ENCODE peak calls at places on chromosomes 4 and X, in seven cellular contexts. Q, B, N, Y, Z, C and R are unnamed samples.

GRCh38 chr4:121370729-121371325 is 10.0 kb downstream of the QRFPR start:
- DNase-seq in B (peak; percentile 26), Y (no peak), N (no peak), C (peak; percentile 33), Z (no peak), Q (peak; percentile 1), R (peak; percentile 10)

GRCh38 chr4:160811956-160812355 is 1351.8 kb downstream of the FSTL5 start:
- DNase-seq in Z (no peak), Q (no peak), Y (no peak), C (no peak), N (no peak), B (no peak), R (no peak)

GRCh38 chr4:41212221-41213203 is 1.8 kb downstream of the APBB2 start:
- DNase-seq in Z (no peak), B (peak; percentile 77), N (peak; percentile 30), Y (peak; percentile 65), Q (no peak), C (peak; percentile 51), R (no peak)

GRCh38 chrX:155086202-155086840 is 15.0 kb downstream of the BRCC3 start:
- DNase-seq in C (peak; percentile 26), N (no peak), Z (peak; percentile 24), Q (no peak), Y (no peak), B (no peak), R (peak; percentile 24)

GRCh38 chrX:123869488-123869887 is 9.6 kb downstream of the XIAP start:
- DNase-seq in B (no peak), Q (no peak), Y (no peak), Z (no peak), C (no peak), N (no peak), R (no peak)

GRCh38 chr4:121233982-121234381 is 69.9 kb upstream of the TNIP3 start:
- DNase-seq in C (no peak), Y (no peak), Q (no peak), B (no peak), Z (no peak), N (no peak), R (no peak)

GRCh38 chrX:26574208-26574607 is 358.2 kb downstream of the MAGEB5 start:
- DNase-seq in N (no peak), Q (no peak), Z (no peak), C (no peak), Y (no peak), B (no peak), R (no peak)

GRCh38 chr4:184699941-184700340 is 34.0 kb downstream of the CENPU start:
- DNase-seq in Y (no peak), B (no peak), N (no peak), Z (no peak), Q (no peak), C (no peak), R (no peak)

GRCh38 chr4:165288639-165289428 is 38.6 kb upstream of the MSMO1 start:
- DNase-seq in B (peak; percentile 14), Y (no peak), N (no peak), Z (no peak), C (no peak), Q (peak; percentile 16), R (no peak)

GRCh38 chrX:134181261-134181660 is 55.7 kb upstream of the CCDC160 start:
- DNase-seq in N (no peak), Y (no peak), B (no peak), Q (no peak), Z (no peak), C (no peak), R (no peak)

GRCh38 chr4:70722199-70722791 is 531 bp downstream of the RUFY3 start:
- DNase-seq in C (no peak), N (peak; percentile 29), B (no peak), Q (no peak), Z (peak; percentile 38), Y (no peak), R (no peak)

GRCh38 chr4:175277816-175278215 is 359.7 kb downstream of the ADAM29 start:
- DNase-seq in Y (no peak), C (no peak), N (no peak), Q (no peak), B (no peak), Z (no peak), R (no peak)

GRCh38 chrX:16601885-16602284 is 48.1 kb upstream of the S100G start:
- DNase-seq in C (no peak), Y (no peak), B (no peak), Z (no peak), N (no peak), Q (no peak), R (no peak)

GRCh38 chr4:86496094-86497060 is 97.7 kb upstream of the PTPN13 start:
- DNase-seq in Y (no peak), C (peak; percentile 8), B (peak; percentile 70), N (peak; percentile 34), Q (peak; percentile 6), Z (peak; percentile 5), R (no peak)

GRCh38 chrX:9352243-9352642 is 112.6 kb upstream of the TBL1X start:
- DNase-seq in Y (no peak), Q (no peak), C (no peak), N (no peak), Z (no peak), B (no peak), R (no peak)

GRCh38 chrX:9352683-9353430 is 112.0 kb upstream of the TBL1X start:
- DNase-seq in Y (peak; percentile 51), Q (no peak), Z (peak; percentile 23), N (no peak), B (no peak), C (no peak), R (peak; percentile 26)

GRCh38 chrX:9349572-9350259 is 115.1 kb upstream of the TBL1X start:
- DNase-seq in Q (peak; percentile 33), N (no peak), Y (no peak), Z (no peak), B (peak; percentile 21), C (no peak), R (no peak)

GRCh38 chrX:9354918-9355317 is 109.9 kb upstream of the TBL1X start:
- DNase-seq in Q (no peak), Z (no peak), Y (no peak), N (no peak), C (no peak), B (no peak), R (no peak)

GRCh38 chrX:9351112-9351511 is 113.7 kb upstream of the TBL1X start:
- DNase-seq in Y (no peak), Z (no peak), C (no peak), Q (no peak), B (no peak), N (no peak), R (no peak)
- H3K27ac ChIP-seq in Y (no peak overlapping the region), Z (peak overlapping the region; percentile 71), C (peak overlapping the region; percentile 26), Q (no peak overlapping the region), B (peak overlapping the region; percentile 48), N (no peak overlapping the region), R (no peak overlapping the region)

DNA sequence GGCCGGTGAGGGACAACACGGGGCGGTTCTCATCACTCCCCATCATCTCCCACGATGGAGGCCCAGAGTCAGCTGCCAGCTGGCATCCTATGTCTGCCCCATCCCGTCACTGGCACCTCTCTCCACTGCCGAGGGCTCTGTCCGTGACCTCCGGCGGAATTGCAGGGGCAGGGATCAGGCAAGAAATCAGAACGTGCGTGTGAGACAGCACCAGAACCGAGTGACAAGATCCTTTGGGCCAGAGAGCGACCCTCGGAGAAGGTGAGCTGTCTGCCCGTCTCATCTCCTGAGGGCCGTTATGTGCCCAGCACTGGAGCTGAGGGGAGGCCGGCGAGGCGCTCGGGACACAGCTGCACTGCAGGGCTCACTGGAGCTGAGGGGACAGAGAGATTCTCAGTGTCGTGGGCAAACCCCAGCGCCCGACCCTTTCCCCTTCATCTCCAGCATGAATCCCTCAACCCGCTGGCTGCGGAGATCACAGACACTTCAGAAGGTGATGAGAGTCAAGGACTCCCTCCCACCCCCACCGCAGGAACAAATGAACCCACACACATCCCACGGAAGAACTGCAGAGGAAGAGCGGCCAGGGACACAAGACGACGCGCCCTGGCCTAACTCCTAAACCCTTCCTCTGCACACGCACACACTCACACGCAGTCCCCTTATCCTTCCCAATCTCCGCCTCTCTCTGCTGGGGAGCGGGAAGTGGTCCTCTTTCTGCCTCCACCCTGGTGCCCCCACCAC is 128.7 kb downstream of the AFAP1 start:
- DNase-seq in Z (no peak), B (no peak), Y (no peak), N (no peak), Q (no peak), C (no peak), R (no peak)
- H3K27ac ChIP-seq in Z (no peak overlapping the region), B (peak overlapping the region; percentile 44), Y (peak overlapping the region; percentile 62), N (peak overlapping the region; percentile 55), Q (peak overlapping the region; percentile 96), C (no peak overlapping the region), R (no peak overlapping the region)

GRCh38 chrX:107674480-107675364 is 46.4 kb downstream of the PRPS1 start:
- DNase-seq in N (peak; percentile 78), C (peak; percentile 39), Z (no peak), Y (peak; percentile 73), B (peak; percentile 39), Q (no peak), R (no peak)

GRCh38 chrX:107675823-107676555 is 47.7 kb downstream of the PRPS1 start:
- DNase-seq in Y (peak; percentile 46), Q (no peak), B (no peak), N (peak; percentile 45), Z (peak; percentile 42), C (no peak), R (no peak)

GRCh38 chrX:107673933-107674479 is 45.7 kb downstream of the PRPS1 start:
- DNase-seq in N (peak; percentile 77), Q (no peak), B (no peak), Z (peak; percentile 99), C (peak; percentile 75), Y (peak; percentile 88), R (peak; percentile 94)

GRCh38 chrX:107676559-107677378 is 48.5 kb downstream of the PRPS1 start:
- DNase-seq in B (peak; percentile 67), C (peak; percentile 92), Q (peak; percentile 50), Y (peak; percentile 89), Z (peak; percentile 53), N (peak; percentile 84), R (peak; percentile 39)

DNA sequence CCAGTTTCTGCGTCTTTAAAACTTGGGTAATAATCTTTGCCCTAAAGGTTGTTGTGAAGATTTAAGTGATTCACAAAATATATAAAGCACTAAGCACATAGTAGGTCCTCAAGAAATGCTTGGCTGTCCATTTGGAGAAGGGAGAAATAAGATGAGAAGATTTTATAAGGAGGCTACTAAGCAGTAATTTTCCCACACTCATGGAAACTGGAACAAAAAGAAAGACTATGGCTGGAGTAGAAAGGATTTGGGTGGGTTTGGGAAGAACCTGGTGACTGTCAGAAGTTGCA is 47.0 kb downstream of the PRPS1 start:
- DNase-seq in Q (no peak), Z (no peak), B (no peak), N (no peak), Y (no peak), C (no peak), R (no peak)
- H3K27ac ChIP-seq in Q (no peak overlapping the region), Z (peak overlapping the region; percentile 99), B (peak overlapping the region; percentile 99), N (peak overlapping the region; percentile 94), Y (peak overlapping the region; percentile 95), C (no peak overlapping the region), R (peak overlapping the region; percentile 99)

DNA sequence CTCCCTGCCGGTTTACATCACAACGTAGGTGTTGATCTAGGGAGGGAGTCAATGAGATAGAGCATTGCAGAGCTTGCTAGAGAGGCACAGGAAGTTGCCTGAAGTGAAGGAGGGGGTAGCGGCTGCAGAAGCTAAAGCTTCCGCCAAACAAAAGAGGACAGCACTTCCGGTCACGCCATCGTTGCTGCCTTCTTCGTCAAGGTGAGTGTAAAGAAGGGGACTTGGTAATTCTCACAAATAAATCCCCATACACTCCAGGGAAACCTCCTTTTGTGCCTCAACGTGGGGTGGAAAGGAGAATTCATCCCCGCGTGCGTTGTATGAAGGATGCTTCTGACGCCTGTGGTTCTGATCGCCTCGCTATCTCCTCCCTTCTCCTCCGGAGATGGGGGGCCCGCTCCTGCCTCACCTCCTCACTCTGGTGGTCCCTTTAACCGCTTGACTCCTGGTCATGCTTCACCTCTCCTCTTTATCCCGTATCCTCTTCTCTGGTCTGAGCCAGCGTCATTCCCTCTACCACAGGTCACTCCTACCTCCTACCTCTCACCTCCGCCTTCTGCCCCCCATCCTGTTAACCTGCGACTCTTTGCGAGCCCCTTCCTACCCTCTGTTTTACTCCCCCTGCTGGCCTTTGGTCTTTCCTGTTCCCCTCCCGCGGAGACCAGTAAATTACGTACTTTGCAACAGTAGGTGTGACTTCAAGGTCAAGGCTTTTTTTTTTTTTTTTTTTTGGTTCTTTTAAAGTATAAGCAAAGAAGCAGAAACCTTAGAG is 59.9 kb downstream of the GSPT2 start:
- DNase-seq in Y (peak; percentile 57), C (peak; percentile 5), N (peak; percentile 30), B (peak; percentile 14), Q (peak; percentile 11), Z (peak; percentile 74), R (peak; percentile 30)
- H3K27ac ChIP-seq in Y (peak overlapping the region; percentile 34), C (peak overlapping the region; percentile 34), N (peak overlapping the region; percentile 27), B (peak overlapping the region; percentile 75), Q (peak overlapping the region; percentile 47), Z (peak overlapping the region; percentile 79), R (peak overlapping the region; percentile 74)